ENCODE peak calls at places on chromosomes 11 and 22, in five cellular contexts. K is IMR-90, P is GM12878, C is HepG2, B is K562. M is an unnamed sample.

GRCh38 chr11:126489791-126490190 is 134.3 kb downstream of the ST3GAL4 start:
- DNase-seq in K (peak; percentile 41), P (no peak), C (no peak), B (no peak), M (no peak)

GRCh38 chr22:45223304-45224117 is 17.2 kb downstream of the KIAA0930 start:
- DNase-seq in K (no peak), P (no peak), C (no peak), B (no peak), M (no peak)

GRCh38 chr22:33589297-33589696 is 331.0 kb downstream of the LARGE1 start:
- DNase-seq in K (no peak), P (no peak), C (no peak), B (no peak), M (no peak)

GRCh38 chr11:27839226-27839913 is 139.1 kb upstream of the BDNF start:
- DNase-seq in K (peak; percentile 19), P (no peak), C (peak; percentile 5), B (no peak), M (peak; percentile 21)

GRCh38 chr11:110433393-110434333 is 3.9 kb downstream of the FDX1 start:
- DNase-seq in K (peak; percentile 42), P (no peak), C (peak; percentile 6), B (peak; percentile 31), M (peak; percentile 16)

GRCh38 chr11:118705111-118705741 is 25.8 kb upstream of the TREH start:
- DNase-seq in K (no peak), P (no peak), C (no peak), B (no peak), M (no peak)

GRCh38 chr11:328012-328411 is 7.4 kb upstream of the IFITM3 start:
- DNase-seq in K (no peak), P (no peak), C (no peak), B (peak; percentile 7), M (no peak)

GRCh38 chr11:115244314-115244713 is 259.9 kb downstream of the CADM1 start:
- DNase-seq in K (no peak), P (no peak), C (no peak), B (no peak), M (peak; percentile 45)

GRCh38 chr11:109035261-109035660 is 370.4 kb downstream of the DDX10 start:
- DNase-seq in K (no peak), P (no peak), C (no peak), B (no peak), M (no peak)

GRCh38 chr11:118532091-118532490 is 1.1 kb downstream of the TMEM25 start:
- DNase-seq in K (no peak), P (no peak), C (no peak), B (no peak), M (no peak)

GRCh38 chr11:3056296-3057068 is 741 bp downstream of the CARS1 start:
- DNase-seq in K (no peak), P (no peak), C (no peak), B (no peak), M (no peak)

GRCh38 chr11:6209801-6210200 is 4.4 kb downstream of the C11orf42 start:
- DNase-seq in K (no peak), P (no peak), C (no peak), B (no peak), M (no peak)

GRCh38 chr11:85974126-85974525 is 94.8 kb downstream of the PICALM start:
- DNase-seq in K (peak; percentile 48), P (no peak), C (no peak), B (no peak), M (no peak)

GRCh38 chr11:56905936-56906335 is 82.8 kb upstream of the OR5AK2 start:
- DNase-seq in K (no peak), P (no peak), C (no peak), B (no peak), M (no peak)

GRCh38 chr11:56909080-56909479 is 79.6 kb upstream of the OR5AK2 start:
- DNase-seq in K (no peak), P (no peak), C (no peak), B (no peak), M (peak; percentile 42)

GRCh38 chr11:56905442-56905841 is 83.3 kb upstream of the OR5AK2 start:
- DNase-seq in K (no peak), P (no peak), C (no peak), B (no peak), M (no peak)

GRCh38 chr11:56909563-56909962 is 79.2 kb upstream of the OR5AK2 start:
- DNase-seq in K (no peak), P (no peak), C (no peak), B (no peak), M (no peak)

GRCh38 chr11:56906683-56907148 is 82.0 kb upstream of the OR5AK2 start:
- DNase-seq in K (no peak), P (no peak), C (no peak), B (no peak), M (peak; percentile 83)
- TF ChIP-seq BHLHE40 in K (no peak), P (no peak), C (no peak), B (no peak), M (no peak)

DNA sequence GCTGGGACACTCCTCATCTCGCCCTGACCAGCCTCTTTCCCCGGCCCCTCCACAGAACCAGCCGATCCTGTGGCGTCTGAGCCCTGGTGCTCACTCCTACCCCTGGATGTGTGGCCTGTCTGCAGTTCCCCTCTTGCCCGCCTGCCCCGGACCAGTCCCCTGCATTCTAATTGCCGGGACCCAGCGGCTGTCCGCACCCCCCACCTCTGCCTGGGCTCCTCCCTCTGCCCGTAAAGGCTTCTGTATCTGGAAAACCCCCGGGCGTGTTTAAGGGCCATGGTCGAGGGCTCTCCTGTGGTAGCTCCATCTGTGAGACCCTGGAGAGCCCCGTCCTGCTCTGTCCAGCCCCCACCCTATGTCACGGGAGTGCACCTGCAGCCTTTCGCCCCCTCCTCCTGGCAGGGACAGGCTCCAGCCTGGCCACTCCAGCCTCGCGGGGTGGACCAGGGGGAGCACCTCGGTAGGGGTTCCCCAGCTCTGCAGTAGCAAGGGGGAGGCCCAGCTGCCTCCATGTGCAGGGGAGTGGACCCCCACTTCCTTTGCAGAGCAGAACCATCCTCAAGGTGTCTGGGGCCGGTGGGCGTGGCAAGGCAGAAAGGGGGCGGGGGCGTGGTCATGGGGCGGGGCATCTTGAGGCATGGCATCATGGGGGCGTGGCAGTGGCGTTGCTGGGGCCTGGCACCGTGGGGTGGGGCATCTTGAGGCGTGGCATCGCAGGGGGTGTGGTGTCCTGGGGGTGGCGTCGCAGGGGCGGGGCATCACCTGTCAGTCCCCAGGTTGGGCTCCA is 430.4 kb downstream of the TBC1D22A start:
- DNase-seq in K (no peak), P (no peak), C (no peak), B (peak; percentile 48), M (peak; percentile 42)
- TF ChIP-seq USF2 in K (no peak), P (no peak), C (no peak), B (no peak), M (no peak)

GRCh38 chr11:128420277-128420676 is 167.1 kb downstream of the ETS1 start:
- DNase-seq in K (no peak), P (no peak), C (no peak), B (no peak), M (no peak)
- H3K27ac ChIP-seq in K (peak overlapping the region; percentile 46), P (no peak overlapping the region), C (no peak overlapping the region), B (no peak overlapping the region), M (no peak overlapping the region)

GRCh38 chr11:105215528-105215927 is 76.0 kb upstream of the CARD18 start:
- DNase-seq in K (no peak), P (no peak), C (no peak), B (no peak), M (no peak)

GRCh38 chr11:105206633-105207032 is 67.1 kb upstream of the CARD18 start:
- DNase-seq in K (no peak), P (no peak), C (peak; percentile 28), B (no peak), M (no peak)

GRCh38 chr11:105208038-105208437 is 68.5 kb upstream of the CARD18 start:
- DNase-seq in K (no peak), P (no peak), C (no peak), B (no peak), M (no peak)

GRCh38 chr11:105211806-105212531 is 72.4 kb upstream of the CARD18 start:
- DNase-seq in K (peak; percentile 64), P (no peak), C (no peak), B (no peak), M (no peak)
- TF ChIP-seq BHLHE40 in K (no peak), P (no peak), C (no peak), B (no peak), M (no peak)